ENCODE peak calls at places on chromosome X, in four cellular contexts. F is sciatic nerve, D is GM03348, A is hypothalamus. S is an unnamed sample.

GRCh38 chrX:155052738-155053498 is 18.0 kb downstream of the CMC4 start:
- DNase-seq in A (no peak), D (no peak), F (no peak), S (no peak)

GRCh38 chrX:46961574-46962279 is 49.5 kb downstream of the JADE3 start:
- DNase-seq in D (no peak), A (no peak), F (no peak), S (no peak)

GRCh38 chrX:74514384-74514783 is 93.1 kb downstream of the SLC16A2 start:
- DNase-seq in D (no peak), F (no peak), A (no peak), S (no peak)

GRCh38 chrX:125293792-125294780 is 25.6 kb upstream of the TEX13C start:
- DNase-seq in D (no peak), F (no peak), A (no peak), S (no peak)

GRCh38 chrX:12309040-12309732 is 170.9 kb downstream of the FRMPD4 start:
- DNase-seq in D (no peak), A (no peak), F (no peak), S (no peak)

GRCh38 chrX:100648601-100649417 is 4.8 kb downstream of the SRPX2 start:
- DNase-seq in D (peak), A (no peak), F (no peak), S (no peak)

GRCh38 chrX:91434351-91435168 is at the start of gene PABPC5:
- DNase-seq in A (peak), F (peak), D (peak), S (peak)

GRCh38 chrX:68396953-68397352 is 36.3 kb downstream of the OPHN1 start:
- DNase-seq in A (no peak), F (no peak), D (peak), S (no peak)

GRCh38 chrX:55714111-55714510 is 3.4 kb upstream of the RRAGB start:
- DNase-seq in D (no peak), A (no peak), F (no peak), S (no peak)

GRCh38 chrX:47217121-47217851 is 1.2 kb upstream of the CDK16 start:
- DNase-seq in F (no peak), D (peak), A (no peak), S (peak)